ENCODE peak calls at places on chromosome 20, in five cellular contexts. J is CD4-positive, alpha-beta memory T cell; S is lower lobe of right lung; N is PC-3; C is mucosa of descending colon. V is an unnamed sample.

GRCh38 chr20:20362774-20363435 is 5.0 kb upstream of the INSM1 start:
- DNase-seq in J (no peak), S (no peak), N (no peak), C (no peak), V (no peak)

GRCh38 chr20:47429409-47429808 is 72.3 kb upstream of the NCOA3 start:
- DNase-seq in J (no peak), S (no peak), N (no peak), C (no peak), V (no peak)

GRCh38 chr20:46058656-46059281 is 29.8 kb downstream of the SLC12A5 start:
- DNase-seq in J (no peak), S (peak; percentile 51), N (no peak), C (no peak), V (no peak)

GRCh38 chr20:51760905-51761544 is 7.2 kb downstream of the ATP9A start:
- DNase-seq in J (no peak), S (no peak), N (peak; percentile 86), C (no peak), V (no peak)

GRCh38 chr20:3209023-3209945 is at the start of gene ITPA:
- DNase-seq in J (peak; percentile 49), S (peak; percentile 59), N (peak; percentile 51), C (peak; percentile 68), V (peak; percentile 34)

GRCh38 chr20:48298851-48299484 is 513.7 kb upstream of the SULF2 start:
- DNase-seq in J (no peak), S (no peak), N (peak; percentile 97), C (no peak), V (no peak)

GRCh38 chr20:24933266-24933908 is 15.7 kb upstream of the CST7 start:
- DNase-seq in J (no peak), S (peak; percentile 28), N (no peak), C (no peak), V (no peak)

GRCh38 chr20:22863881-22864280 is 171.2 kb upstream of the SSTR4 start:
- DNase-seq in J (no peak), S (no peak), N (no peak), C (no peak), V (no peak)

GRCh38 chr20:11454966-11455799 is 462.5 kb upstream of the BTBD3 start:
- DNase-seq in J (no peak), S (no peak), N (peak; percentile 97), C (no peak), V (no peak)

GRCh38 chr20:46580613-46581012 is 30.2 kb upstream of the OCSTAMP start:
- DNase-seq in J (no peak), S (no peak), N (no peak), C (no peak), V (no peak)

GRCh38 chr20:21710863-21711431 is 5.5 kb downstream of the PAX1 start:
- DNase-seq in J (no peak), S (no peak), N (no peak), C (no peak), V (no peak)

GRCh38 chr20:10200329-10200728 is 18.3 kb upstream of the SNAP25 start:
- DNase-seq in J (no peak), S (no peak), N (no peak), C (no peak), V (no peak)

GRCh38 chr20:34515484-34516037 is 661 bp upstream of the DYNLRB1 start:
- DNase-seq in J (peak; percentile 78), S (peak; percentile 82), N (peak; percentile 78), C (peak; percentile 80), V (peak; percentile 57)

GRCh38 chr20:21104921-21105320 is 1.2 kb downstream of the LINC00237 start:
- DNase-seq in J (no peak), S (no peak), N (no peak), C (no peak), V (no peak)

GRCh38 chr20:58746551-58747399 is 54.2 kb downstream of the NPEPL1 start:
- DNase-seq in J (no peak), S (no peak), N (no peak), C (no peak), V (no peak)

DNA sequence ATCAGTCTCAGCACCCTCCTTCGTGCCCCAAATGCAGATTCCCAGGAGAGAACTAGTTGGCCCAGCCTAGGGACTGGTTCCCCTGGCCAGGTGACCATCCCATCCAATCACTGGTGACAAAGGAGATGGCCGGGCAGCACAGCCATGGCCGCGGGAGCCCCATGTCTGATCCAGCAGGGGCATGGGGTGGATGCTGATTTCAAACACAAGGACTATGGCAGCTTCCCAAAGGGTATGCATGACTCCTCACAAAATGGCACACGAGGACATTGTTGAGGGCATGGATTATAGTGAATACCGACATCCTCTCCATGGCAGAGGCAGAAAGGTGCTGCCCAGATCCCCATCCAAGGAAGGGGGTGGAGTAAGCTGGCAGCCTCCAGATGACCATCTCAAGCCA is 9.9 kb upstream of the LSM14B start:
- DNase-seq in J (no peak), S (no peak), N (no peak), C (no peak), V (no peak)
- H3K9me3 ChIP-seq in J (peaks cover 49% of the 10 kb centered on the region), S (peaks cover 50% of the 10 kb centered on the region), N (peaks cover 11% of the 10 kb centered on the region), C (peaks cover 53% of the 10 kb centered on the region), V (peaks cover 5% of the 10 kb centered on the region)

GRCh38 chr20:29410805-29411457 is 1846.5 kb upstream of the DEFB115 start:
- DNase-seq in J (no peak), S (no peak), N (no peak), C (peak; percentile 43), V (no peak)

GRCh38 chr20:29408034-29408695 is 1849.3 kb upstream of the DEFB115 start:
- DNase-seq in J (no peak), S (no peak), N (no peak), C (peak; percentile 46), V (no peak)

DNA sequence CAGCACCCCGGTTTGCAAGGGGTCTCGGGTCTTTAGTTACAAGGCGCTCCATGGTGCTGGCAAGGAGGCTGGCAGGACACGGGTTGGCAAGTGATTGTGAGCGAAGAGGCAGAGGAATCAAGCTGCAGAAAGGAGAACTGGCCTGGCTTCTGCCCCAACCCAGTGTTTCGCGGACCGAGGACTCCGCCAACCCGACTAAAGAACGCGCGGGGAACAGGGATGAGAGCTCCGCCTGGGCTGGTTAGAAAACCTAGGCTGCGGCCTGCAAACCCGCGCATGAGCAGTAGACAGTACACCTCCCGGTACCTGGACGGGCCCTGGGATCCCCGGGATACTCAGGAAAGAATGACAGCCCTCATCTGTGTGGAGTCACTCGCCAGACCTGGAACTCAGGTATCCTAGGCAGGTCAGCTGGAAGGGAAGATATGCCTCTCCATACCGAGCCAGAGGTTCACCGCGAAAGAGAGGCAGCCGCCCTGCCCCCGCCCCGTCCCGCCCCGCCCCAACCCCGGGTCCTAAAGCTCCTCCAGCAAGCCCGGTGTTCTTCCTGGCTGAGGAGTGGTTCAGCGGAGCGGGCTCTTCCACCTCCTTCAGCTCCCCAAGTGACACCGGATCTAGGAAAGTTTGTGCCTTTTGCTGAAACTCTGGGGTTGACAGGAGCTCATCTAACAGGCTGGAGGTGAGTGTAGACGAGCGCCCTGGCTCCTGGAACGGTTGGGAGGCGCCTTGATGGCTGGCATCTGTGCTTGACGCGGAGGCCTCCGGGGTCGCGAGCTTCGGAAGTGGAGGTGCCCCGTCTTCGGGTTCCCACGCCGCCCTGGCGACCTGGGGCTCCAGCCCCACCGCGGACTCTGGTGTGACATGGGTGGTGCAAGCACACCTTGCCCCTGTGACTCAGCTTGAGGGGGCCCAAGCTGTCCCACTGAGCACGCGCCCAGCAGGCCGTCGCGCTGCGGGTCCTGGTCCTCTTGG is 1847.3 kb upstream of the DEFB115 start:
- DNase-seq in J (no peak), S (no peak), N (no peak), C (peak; percentile 49), V (no peak)
- H3K9me3 ChIP-seq in J (no peaks in the 10 kb centered on the region), S (no peaks in the 10 kb centered on the region), N (peaks cover 4% of the 10 kb centered on the region), C (peaks cover 42% of the 10 kb centered on the region), V (no peaks in the 10 kb centered on the region)

DNA sequence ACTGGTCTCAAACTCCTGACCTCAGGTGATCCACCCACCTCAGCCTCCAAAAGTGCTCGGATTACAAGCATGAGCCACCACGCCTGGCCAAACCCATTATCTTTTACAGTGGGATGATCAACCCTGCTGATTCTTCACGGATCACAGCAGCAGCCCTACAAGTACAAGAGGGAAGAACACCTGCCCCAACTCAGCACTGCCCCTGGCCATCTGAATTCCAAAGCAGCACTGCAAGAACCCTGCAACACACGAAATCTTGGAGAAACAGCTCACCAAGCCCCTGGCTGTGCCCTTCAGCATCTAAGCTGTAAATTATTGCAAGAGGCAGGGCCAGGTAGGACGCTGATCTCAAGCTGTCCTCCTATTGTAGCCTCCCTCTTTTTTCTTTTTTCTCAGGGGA is 54.5 kb upstream of the MC3R start:
- DNase-seq in J (no peak), S (no peak), N (no peak), C (no peak), V (no peak)
- H3K9me3 ChIP-seq in J (no peaks in the 10 kb centered on the region), S (no peaks in the 10 kb centered on the region), N (peaks cover 3% of the 10 kb centered on the region), C (peaks cover under 1% of the 10 kb centered on the region), V (no peaks in the 10 kb centered on the region)

GRCh38 chr20:55360895-55361294 is 644.4 kb downstream of the CBLN4 start:
- DNase-seq in J (no peak), S (no peak), N (no peak), C (no peak), V (no peak)

GRCh38 chr20:55365745-55366144 is 639.6 kb downstream of the CBLN4 start:
- DNase-seq in J (no peak), S (no peak), N (no peak), C (no peak), V (no peak)
- H3K9me3 ChIP-seq in J (no peaks in the 10 kb centered on the region), S (no peaks in the 10 kb centered on the region), N (peaks cover 15% of the 10 kb centered on the region), C (no peaks in the 10 kb centered on the region), V (no peaks in the 10 kb centered on the region)

GRCh38 chr20:31239139-31239538 is 18.3 kb upstream of the DEFB115 start:
- DNase-seq in J (no peak), S (no peak), N (no peak), C (no peak), V (no peak)

GRCh38 chr20:31236953-31237352 is 20.5 kb upstream of the DEFB115 start:
- DNase-seq in J (no peak), S (no peak), N (no peak), C (no peak), V (no peak)

GRCh38 chr20:31237763-31238162 is 19.7 kb upstream of the DEFB115 start:
- DNase-seq in J (no peak), S (no peak), N (no peak), C (no peak), V (no peak)
- H3K9me3 ChIP-seq in J (peaks cover 62% of the 10 kb centered on the region), S (peaks cover 89% of the 10 kb centered on the region), N (peaks cover 90% of the 10 kb centered on the region), C (peaks cover 100% of the 10 kb centered on the region), V (peaks cover 24% of the 10 kb centered on the region)